ENCODE peak calls at places on chromosomes 11 and 22, in eight cellular contexts. I is RPMI7951, N is SW 1271, Y is cardiac fibroblast, L is MCF 10A, X is naive B cell, D is mesendoderm, B is fibroblast of gingiva. F is an unnamed sample.

GRCh38 chr11:107092667-107093066 is 74.4 kb upstream of the GUCY1A2 start:
- DNase-seq in X (no peak), D (no peak), I (no peak), N (no peak), L (no peak), Y (no peak), B (no peak), F (no peak)

GRCh38 chr11:34513674-34513995 is at the start of gene ELF5:
- DNase-seq in L (no peak), D (no peak), N (no peak), B (no peak), Y (no peak), I (no peak), X (no peak), F (no peak)

GRCh38 chr22:45105281-45105700 is 58.4 kb upstream of the NUP50 start:
- DNase-seq in D (no peak), X (no peak), B (peak; percentile 80), N (no peak), I (peak; percentile 70), Y (no peak), L (peak; percentile 96), F (no peak)

GRCh38 chr22:40665312-40665711 is 14.0 kb upstream of the MCHR1 start:
- DNase-seq in D (no peak), Y (peak; percentile 80), X (no peak), L (no peak), B (peak; percentile 66), I (no peak), N (no peak), F (no peak)

GRCh38 chr11:47359586-47359985 is 7.1 kb upstream of the MYBPC3 start:
- DNase-seq in I (no peak), X (no peak), D (no peak), L (no peak), Y (no peak), B (no peak), N (no peak), F (no peak)

GRCh38 chr11:61766353-61766841 is 14.0 kb downstream of the MYRF start:
- DNase-seq in N (no peak), I (no peak), B (no peak), D (no peak), Y (no peak), L (no peak), X (no peak), F (no peak)

GRCh38 chr11:65293909-65294381 is 20.7 kb upstream of the CDC42EP2 start:
- DNase-seq in D (no peak), Y (no peak), N (no peak), L (no peak), I (no peak), B (no peak), X (no peak), F (no peak)

GRCh38 chr11:106461839-106462545 is 384.5 kb downstream of the AASDHPPT start:
- DNase-seq in N (no peak), I (peak; percentile 70), B (no peak), Y (peak; percentile 57), X (no peak), D (peak; percentile 91), L (no peak), F (no peak)

GRCh38 chr11:129117595-129118350 is 74.4 kb downstream of the ARHGAP32 start:
- DNase-seq in N (peak; percentile 62), Y (peak; percentile 81), X (peak; percentile 52), L (peak; percentile 79), D (peak; percentile 75), B (peak; percentile 59), I (peak; percentile 65), F (peak; percentile 75)

GRCh38 chr11:114977596-114977995 is 299.3 kb downstream of the NXPE2 start:
- DNase-seq in I (no peak), L (no peak), Y (no peak), B (no peak), N (no peak), D (no peak), X (no peak), F (no peak)

GRCh38 chr11:12134239-12134590 is 23.8 kb downstream of the MICAL2 start:
- DNase-seq in D (no peak), L (no peak), N (no peak), I (no peak), X (no peak), Y (no peak), B (no peak), F (no peak)

GRCh38 chr11:40797981-40798380 is 661.5 kb downstream of the LRRC4C start:
- DNase-seq in Y (no peak), D (no peak), N (peak; percentile 35), X (no peak), B (no peak), I (peak; percentile 11), L (peak; percentile 63), F (no peak)

F was measured in fibroblast of the conjunctiva.